ENCODE peak calls at places on chromosomes 11 and 22, in five cellular contexts. One of them, this sample, is unnamed.

GRCh38 chr22:41929158-41929896 is 2.7 kb upstream of the TNFRSF13C start:
- DNase-seq in neural progenitor cell: no peak
- DNase-seq in endodermal cell: peak; percentile 52
- DNase-seq in uterus: no peak
- DNase-seq in mesenchymal stem cell: no peak
- DNase-seq in this sample: no peak

GRCh38 chr11:87254582-87254981 is 216.8 kb downstream of the TMEM135 start:
- DNase-seq in mesenchymal stem cell: no peak
- DNase-seq in uterus: no peak
- DNase-seq in endodermal cell: no peak
- DNase-seq in neural progenitor cell: no peak
- DNase-seq in this sample: no peak

GRCh38 chr11:2212411-2213251 is 41.0 kb upstream of the TH start:
- DNase-seq in mesenchymal stem cell: no peak
- DNase-seq in endodermal cell: peak; percentile 48
- DNase-seq in neural progenitor cell: no peak
- DNase-seq in uterus: peak; percentile 11
- DNase-seq in this sample: no peak

GRCh38 chr11:60265373-60266214 is 14.9 kb upstream of the MS4A4A start:
- DNase-seq in endodermal cell: no peak
- DNase-seq in mesenchymal stem cell: peak; percentile 50
- DNase-seq in neural progenitor cell: peak; percentile 43
- DNase-seq in uterus: no peak
- DNase-seq in this sample: no peak

GRCh38 chr22:24093855-24094254 is 82.8 kb downstream of the CABIN1 start:
- DNase-seq in uterus: no peak
- DNase-seq in neural progenitor cell: no peak
- DNase-seq in mesenchymal stem cell: no peak
- DNase-seq in endodermal cell: no peak
- DNase-seq in this sample: no peak

GRCh38 chr22:25680949-25681348 is 61.0 kb upstream of the MYO18B start:
- DNase-seq in endodermal cell: no peak
- DNase-seq in uterus: no peak
- DNase-seq in mesenchymal stem cell: no peak
- DNase-seq in neural progenitor cell: no peak
- DNase-seq in this sample: no peak

GRCh38 chr11:20512869-20513268 is 86.5 kb upstream of the SLC6A5 start:
- DNase-seq in mesenchymal stem cell: no peak
- DNase-seq in uterus: no peak
- DNase-seq in neural progenitor cell: no peak
- DNase-seq in endodermal cell: no peak
- DNase-seq in this sample: no peak

GRCh38 chr22:23315341-23315917 is 135.1 kb downstream of the BCR start:
- DNase-seq in mesenchymal stem cell: peak; percentile 82
- DNase-seq in endodermal cell: peak; percentile 94
- DNase-seq in neural progenitor cell: peak; percentile 75
- DNase-seq in uterus: peak; percentile 69
- DNase-seq in this sample: peak; percentile 40

GRCh38 chr11:95916049-95916448 is 7.9 kb downstream of the MTMR2 start:
- DNase-seq in uterus: no peak
- DNase-seq in mesenchymal stem cell: no peak
- DNase-seq in endodermal cell: no peak
- DNase-seq in neural progenitor cell: no peak
- DNase-seq in this sample: no peak

GRCh38 chr11:129279326-129280026 is 87.4 kb upstream of the ARHGAP32 start:
- DNase-seq in neural progenitor cell: peak; percentile 93
- DNase-seq in mesenchymal stem cell: peak; percentile 76
- DNase-seq in endodermal cell: peak; percentile 92
- DNase-seq in uterus: peak; percentile 71
- DNase-seq in this sample: peak; percentile 45

GRCh38 chr11:44208976-44209603 is 100.8 kb downstream of the ALX4 start:
- DNase-seq in endodermal cell: no peak
- DNase-seq in neural progenitor cell: no peak
- DNase-seq in uterus: no peak
- DNase-seq in mesenchymal stem cell: no peak
- DNase-seq in this sample: no peak

GRCh38 chr11:109364851-109365250 is 57.1 kb upstream of the C11orf87 start:
- DNase-seq in mesenchymal stem cell: no peak
- DNase-seq in endodermal cell: no peak
- DNase-seq in uterus: no peak
- DNase-seq in neural progenitor cell: no peak
- DNase-seq in this sample: no peak

GRCh38 chr22:45438364-45438763 is 24.9 kb downstream of the RIBC2 start:
- DNase-seq in uterus: no peak
- DNase-seq in endodermal cell: no peak
- DNase-seq in neural progenitor cell: no peak
- DNase-seq in mesenchymal stem cell: peak; percentile 38
- DNase-seq in this sample: no peak

GRCh38 chr11:44178381-44178780 is 82.9 kb downstream of the EXT2 start:
- DNase-seq in neural progenitor cell: peak; percentile 12
- DNase-seq in mesenchymal stem cell: peak; percentile 69
- DNase-seq in endodermal cell: no peak
- DNase-seq in uterus: no peak
- DNase-seq in this sample: no peak

GRCh38 chr11:126305699-126306098 is 1.8 kb downstream of the DCPS start:
- DNase-seq in uterus: no peak
- DNase-seq in mesenchymal stem cell: no peak
- DNase-seq in endodermal cell: no peak
- DNase-seq in neural progenitor cell: no peak
- DNase-seq in this sample: peak; percentile 87

GRCh38 chr11:33379931-33380330 is 122.8 kb downstream of the HIPK3 start:
- DNase-seq in uterus: no peak
- DNase-seq in endodermal cell: no peak
- DNase-seq in mesenchymal stem cell: no peak
- DNase-seq in neural progenitor cell: no peak
- DNase-seq in this sample: no peak

GRCh38 chr11:103637250-103637649 is 399.2 kb upstream of the DDI1 start:
- DNase-seq in uterus: no peak
- DNase-seq in endodermal cell: no peak
- DNase-seq in neural progenitor cell: no peak
- DNase-seq in mesenchymal stem cell: no peak
- DNase-seq in this sample: no peak

GRCh38 chr11:60633645-60634044 is 65.8 kb upstream of the MS4A8 start:
- DNase-seq in endodermal cell: no peak
- DNase-seq in neural progenitor cell: no peak
- DNase-seq in mesenchymal stem cell: no peak
- DNase-seq in uterus: no peak
- DNase-seq in this sample: no peak

GRCh38 chr11:32109596-32109995 is 18.7 kb downstream of the RCN1 start:
- DNase-seq in uterus: no peak
- DNase-seq in endodermal cell: no peak
- DNase-seq in neural progenitor cell: peak; percentile 29
- DNase-seq in mesenchymal stem cell: no peak
- DNase-seq in this sample: no peak

GRCh38 chr11:35256296-35256695 is 117.3 kb downstream of the CD44 start:
- DNase-seq in neural progenitor cell: no peak
- DNase-seq in uterus: no peak
- DNase-seq in endodermal cell: no peak
- DNase-seq in mesenchymal stem cell: no peak
- DNase-seq in this sample: no peak

GRCh38 chr11:113384551-113384950 is 3.0 kb upstream of the ANKK1 start:
- DNase-seq in mesenchymal stem cell: peak; percentile 92
- DNase-seq in neural progenitor cell: no peak
- DNase-seq in endodermal cell: no peak
- DNase-seq in uterus: no peak
- DNase-seq in this sample: no peak

GRCh38 chr11:34086554-34087278 is 18.7 kb upstream of the NAT10 start:
- DNase-seq in endodermal cell: no peak
- DNase-seq in mesenchymal stem cell: peak; percentile 62
- DNase-seq in uterus: no peak
- DNase-seq in neural progenitor cell: no peak
- DNase-seq in this sample: no peak

GRCh38 chr11:16012125-16012751 is 344.1 kb downstream of the SOX6 start:
- DNase-seq in uterus: no peak
- DNase-seq in neural progenitor cell: no peak
- DNase-seq in endodermal cell: no peak
- DNase-seq in mesenchymal stem cell: peak; percentile 40
- DNase-seq in this sample: no peak

GRCh38 chr22:45552580-45553332 is 50.1 kb downstream of the FBLN1 start:
- DNase-seq in mesenchymal stem cell: peak; percentile 94
- DNase-seq in uterus: peak; percentile 59
- DNase-seq in endodermal cell: peak; percentile 69
- DNase-seq in neural progenitor cell: peak; percentile 45
- DNase-seq in this sample: no peak

GRCh38 chr11:83666149-83666548 is 380.0 kb upstream of the CCDC90B start:
- DNase-seq in neural progenitor cell: no peak
- DNase-seq in uterus: no peak
- DNase-seq in mesenchymal stem cell: no peak
- DNase-seq in endodermal cell: peak; percentile 63
- DNase-seq in this sample: no peak

GRCh38 chr22:47297261-47298016 is 535.0 kb downstream of the TBC1D22A start:
- DNase-seq in neural progenitor cell: no peak
- DNase-seq in mesenchymal stem cell: no peak
- DNase-seq in endodermal cell: no peak
- DNase-seq in uterus: no peak
- DNase-seq in this sample: no peak

GRCh38 chr22:23357028-23357427 is 176.7 kb downstream of the BCR start:
- DNase-seq in neural progenitor cell: no peak
- DNase-seq in uterus: peak; percentile 34
- DNase-seq in endodermal cell: no peak
- DNase-seq in mesenchymal stem cell: no peak
- DNase-seq in this sample: no peak

DNA sequence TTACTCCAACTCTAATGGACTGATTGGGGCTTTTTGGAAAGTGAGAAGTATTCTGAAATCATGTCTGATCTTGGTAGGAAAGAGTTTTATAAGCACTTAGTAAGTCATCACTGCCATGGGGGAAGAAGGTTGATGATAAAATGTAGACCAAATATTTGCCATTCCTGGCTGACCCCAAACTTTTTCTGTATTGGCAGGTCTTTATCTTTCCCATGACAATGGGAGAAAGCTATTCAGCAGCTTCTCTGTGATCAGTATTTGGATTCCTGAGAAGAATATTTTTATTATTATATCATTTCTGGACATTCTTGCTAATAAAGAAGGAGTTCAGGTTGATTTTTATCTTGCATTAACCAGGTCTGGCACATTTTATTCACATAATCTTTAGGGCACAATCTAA is 47.4 kb upstream of the BLID start:
- DNase-seq in uterus: no peak
- DNase-seq in endodermal cell: no peak
- DNase-seq in mesenchymal stem cell: no peak
- DNase-seq in neural progenitor cell: no peak
- DNase-seq in this sample: no peak
- H3K27ac ChIP-seq in uterus: peak overlapping the region; percentile 87
- H3K27ac ChIP-seq in endodermal cell: no peak overlapping the region
- H3K27ac ChIP-seq in mesenchymal stem cell: peak overlapping the region; percentile 57
- H3K27ac ChIP-seq in neural progenitor cell: no peak overlapping the region
- H3K27ac ChIP-seq in this sample: no peak overlapping the region

GRCh38 chr22:36565686-36566085 is 36.7 kb upstream of the EIF3D start:
- DNase-seq in mesenchymal stem cell: no peak
- DNase-seq in neural progenitor cell: no peak
- DNase-seq in endodermal cell: no peak
- DNase-seq in uterus: no peak
- DNase-seq in this sample: no peak

GRCh38 chr22:36563444-36563843 is 34.5 kb upstream of the EIF3D start:
- DNase-seq in mesenchymal stem cell: no peak
- DNase-seq in uterus: no peak
- DNase-seq in neural progenitor cell: no peak
- DNase-seq in endodermal cell: peak; percentile 69
- DNase-seq in this sample: no peak

GRCh38 chr22:36563898-36564297 is 34.9 kb upstream of the EIF3D start:
- DNase-seq in uterus: no peak
- DNase-seq in mesenchymal stem cell: no peak
- DNase-seq in endodermal cell: no peak
- DNase-seq in neural progenitor cell: no peak
- DNase-seq in this sample: no peak

GRCh38 chr22:36565152-36565507 is 36.2 kb upstream of the EIF3D start:
- DNase-seq in uterus: no peak
- DNase-seq in mesenchymal stem cell: no peak
- DNase-seq in endodermal cell: no peak
- DNase-seq in neural progenitor cell: no peak
- DNase-seq in this sample: no peak

DNA sequence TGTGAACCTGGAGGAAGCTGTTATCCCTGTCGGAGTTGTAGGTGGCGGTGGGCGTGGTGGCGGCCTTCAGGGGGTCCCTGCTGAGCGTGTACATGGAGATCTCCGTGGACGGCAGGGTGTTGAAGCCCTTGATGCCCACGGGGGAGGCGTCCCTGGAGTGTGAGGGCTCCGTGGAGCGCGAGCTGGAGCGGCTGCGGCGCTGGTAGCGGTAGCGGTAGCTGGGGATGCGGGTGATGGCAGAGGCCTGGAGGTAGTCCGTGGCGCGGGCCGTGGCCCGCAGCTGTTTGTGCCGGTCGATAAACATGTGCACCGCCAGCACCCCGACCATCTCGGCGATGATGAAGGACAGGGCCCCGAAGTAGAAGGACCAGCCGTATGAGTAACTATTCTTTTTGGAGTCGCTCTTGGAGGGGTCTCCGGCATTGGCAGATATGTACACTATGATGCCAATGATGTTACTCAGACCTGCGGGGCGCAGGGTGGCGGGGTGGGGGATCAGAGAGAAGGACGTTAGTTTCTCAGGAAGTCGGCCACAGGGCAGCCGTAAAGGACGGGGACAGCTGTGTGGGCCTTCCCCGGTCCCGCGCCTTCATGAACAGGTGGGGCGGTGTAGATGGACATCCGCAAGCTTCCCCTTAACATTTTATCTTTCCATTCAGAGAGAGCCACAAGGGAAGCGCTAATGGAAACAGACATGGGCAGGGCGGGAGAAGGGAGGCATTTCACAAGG is 35.6 kb upstream of the EIF3D start:
- DNase-seq in endodermal cell: no peak
- DNase-seq in uterus: no peak
- DNase-seq in neural progenitor cell: no peak
- DNase-seq in mesenchymal stem cell: no peak
- DNase-seq in this sample: no peak
- H3K4me3 ChIP-seq in endodermal cell: no peak overlapping the region
- H3K4me3 ChIP-seq in uterus: no peak overlapping the region
- H3K4me3 ChIP-seq in neural progenitor cell: no peak overlapping the region
- H3K4me3 ChIP-seq in mesenchymal stem cell: no peak overlapping the region
- H3K4me3 ChIP-seq in this sample: no peak overlapping the region

GRCh38 chr11:23542171-23542570 is 681.9 kb upstream of the CCDC179 start:
- DNase-seq in neural progenitor cell: no peak
- DNase-seq in endodermal cell: no peak
- DNase-seq in uterus: no peak
- DNase-seq in mesenchymal stem cell: no peak
- DNase-seq in this sample: no peak

GRCh38 chr11:23540101-23540561 is 679.9 kb upstream of the CCDC179 start:
- DNase-seq in mesenchymal stem cell: peak; percentile 53
- DNase-seq in uterus: no peak
- DNase-seq in endodermal cell: peak; percentile 85
- DNase-seq in neural progenitor cell: peak; percentile 60
- DNase-seq in this sample: no peak

GRCh38 chr11:23542816-23543215 is 682.5 kb upstream of the CCDC179 start:
- DNase-seq in mesenchymal stem cell: no peak
- DNase-seq in neural progenitor cell: no peak
- DNase-seq in endodermal cell: no peak
- DNase-seq in uterus: no peak
- DNase-seq in this sample: no peak

GRCh38 chr11:23539556-23539955 is 679.3 kb upstream of the CCDC179 start:
- DNase-seq in neural progenitor cell: no peak
- DNase-seq in uterus: no peak
- DNase-seq in endodermal cell: no peak
- DNase-seq in mesenchymal stem cell: no peak
- DNase-seq in this sample: no peak

GRCh38 chr11:23536907-23537306 is 676.6 kb upstream of the CCDC179 start:
- DNase-seq in mesenchymal stem cell: no peak
- DNase-seq in endodermal cell: no peak
- DNase-seq in neural progenitor cell: no peak
- DNase-seq in uterus: no peak
- DNase-seq in this sample: no peak
- H3K36me3 ChIP-seq in mesenchymal stem cell: no peaks in the 10 kb centered on the region
- H3K36me3 ChIP-seq in endodermal cell: no peaks in the 10 kb centered on the region
- H3K36me3 ChIP-seq in neural progenitor cell: no peaks in the 10 kb centered on the region
- H3K36me3 ChIP-seq in uterus: no peaks in the 10 kb centered on the region
- H3K36me3 ChIP-seq in this sample: no peaks in the 10 kb centered on the region

GRCh38 chr22:17346578-17346977 is 22.7 kb upstream of the CECR2 start:
- DNase-seq in uterus: no peak
- DNase-seq in endodermal cell: no peak
- DNase-seq in neural progenitor cell: no peak
- DNase-seq in mesenchymal stem cell: no peak
- DNase-seq in this sample: no peak
- H3K27ac ChIP-seq in uterus: no peak overlapping the region
- H3K27ac ChIP-seq in endodermal cell: no peak overlapping the region
- H3K27ac ChIP-seq in neural progenitor cell: no peak overlapping the region
- H3K27ac ChIP-seq in mesenchymal stem cell: no peak overlapping the region
- H3K27ac ChIP-seq in this sample: no peak overlapping the region